ENCODE peak calls at places on chromosome 6, in six cellular contexts. One of them, this sample, is unnamed.

GRCh38 chr6:111990214-111990613 is 63.7 kb upstream of the CCN6 start:
- DNase-seq in NCI-H524 treated with DMSO at 0.1 percent for 48 hours: no peak
- DNase-seq in HuH-7: no peak
- DNase-seq in skeletal muscle cell: no peak
- DNase-seq in CD8-positive, alpha-beta T cell: no peak
- DNase-seq in AML-193: no peak
- DNase-seq in this sample: no peak

GRCh38 chr6:105388392-105388791 is 14.5 kb downstream of the PREP start:
- DNase-seq in CD8-positive, alpha-beta T cell: no peak
- DNase-seq in AML-193: no peak
- DNase-seq in NCI-H524 treated with DMSO at 0.1 percent for 48 hours: no peak
- DNase-seq in skeletal muscle cell: no peak
- DNase-seq in HuH-7: no peak
- DNase-seq in this sample: no peak

GRCh38 chr6:12383448-12383847 is 93.3 kb downstream of the EDN1 start:
- DNase-seq in NCI-H524 treated with DMSO at 0.1 percent for 48 hours: no peak
- DNase-seq in AML-193: no peak
- DNase-seq in CD8-positive, alpha-beta T cell: no peak
- DNase-seq in HuH-7: no peak
- DNase-seq in skeletal muscle cell: no peak
- DNase-seq in this sample: no peak

GRCh38 chr6:128574413-128574812 is 54.0 kb upstream of the PTPRK start:
- DNase-seq in skeletal muscle cell: no peak
- DNase-seq in NCI-H524 treated with DMSO at 0.1 percent for 48 hours: no peak
- DNase-seq in AML-193: no peak
- DNase-seq in CD8-positive, alpha-beta T cell: no peak
- DNase-seq in HuH-7: no peak
- DNase-seq in this sample: no peak

GRCh38 chr6:44255848-44256247 is 1.5 kb downstream of the SLC35B2 start:
- DNase-seq in AML-193: no peak
- DNase-seq in HuH-7: no peak
- DNase-seq in NCI-H524 treated with DMSO at 0.1 percent for 48 hours: no peak
- DNase-seq in CD8-positive, alpha-beta T cell: no peak
- DNase-seq in skeletal muscle cell: no peak
- DNase-seq in this sample: no peak

GRCh38 chr6:137950581-137950980 is 83.5 kb downstream of the TNFAIP3 start:
- DNase-seq in HuH-7: no peak
- DNase-seq in skeletal muscle cell: no peak
- DNase-seq in CD8-positive, alpha-beta T cell: no peak
- DNase-seq in NCI-H524 treated with DMSO at 0.1 percent for 48 hours: no peak
- DNase-seq in AML-193: no peak
- DNase-seq in this sample: no peak

GRCh38 chr6:250676-251075 is 41.6 kb upstream of the DUSP22 start:
- DNase-seq in skeletal muscle cell: no peak
- DNase-seq in CD8-positive, alpha-beta T cell: no peak
- DNase-seq in HuH-7: no peak
- DNase-seq in AML-193: no peak
- DNase-seq in NCI-H524 treated with DMSO at 0.1 percent for 48 hours: no peak
- DNase-seq in this sample: no peak

GRCh38 chr6:145483191-145483996 is 251.9 kb downstream of the EPM2A start:
- DNase-seq in CD8-positive, alpha-beta T cell: no peak
- DNase-seq in HuH-7: no peak
- DNase-seq in AML-193: no peak
- DNase-seq in skeletal muscle cell: no peak
- DNase-seq in NCI-H524 treated with DMSO at 0.1 percent for 48 hours: no peak
- DNase-seq in this sample: no peak

GRCh38 chr6:136114661-136115060 is 135.4 kb downstream of the MTFR2 start:
- DNase-seq in HuH-7: no peak
- DNase-seq in AML-193: no peak
- DNase-seq in NCI-H524 treated with DMSO at 0.1 percent for 48 hours: no peak
- DNase-seq in CD8-positive, alpha-beta T cell: no peak
- DNase-seq in skeletal muscle cell: no peak
- DNase-seq in this sample: no peak

GRCh38 chr6:26351544-26351953 is 13.4 kb upstream of the BTN3A2 start:
- DNase-seq in AML-193: peak
- DNase-seq in CD8-positive, alpha-beta T cell: no peak
- DNase-seq in skeletal muscle cell: peak
- DNase-seq in NCI-H524 treated with DMSO at 0.1 percent for 48 hours: no peak
- DNase-seq in HuH-7: no peak
- DNase-seq in this sample: peak

GRCh38 chr6:142728910-142729481 is 216.0 kb downstream of the HIVEP2 start:
- DNase-seq in AML-193: no peak
- DNase-seq in skeletal muscle cell: peak
- DNase-seq in CD8-positive, alpha-beta T cell: no peak
- DNase-seq in NCI-H524 treated with DMSO at 0.1 percent for 48 hours: peak
- DNase-seq in HuH-7: peak
- DNase-seq in this sample: peak

GRCh38 chr6:113464959-113465358 is 392.2 kb upstream of the MARCKS start:
- DNase-seq in skeletal muscle cell: peak
- DNase-seq in HuH-7: no peak
- DNase-seq in CD8-positive, alpha-beta T cell: no peak
- DNase-seq in AML-193: peak
- DNase-seq in NCI-H524 treated with DMSO at 0.1 percent for 48 hours: no peak
- DNase-seq in this sample: no peak

GRCh38 chr6:82396964-82397761 is 33.5 kb downstream of the TPBG start:
- DNase-seq in AML-193: no peak
- DNase-seq in HuH-7: no peak
- DNase-seq in skeletal muscle cell: peak
- DNase-seq in CD8-positive, alpha-beta T cell: no peak
- DNase-seq in NCI-H524 treated with DMSO at 0.1 percent for 48 hours: no peak
- DNase-seq in this sample: peak

This sample was measured in AG04449.